ENCODE peak calls at places on chromosomes 12 and 14, in four cellular contexts. Y is SK-N-SH, J is H1, F is GM12878. G is an unnamed sample.

GRCh38 chr12:71282925-71283324 is 125.1 kb upstream of the TSPAN8 start:
- DNase-seq in Y (no peak), J (no peak), F (no peak), G (no peak)

GRCh38 chr12:131097247-131098177 is 143.8 kb downstream of the ADGRD1 start:
- DNase-seq in Y (peak), J (no peak), F (no peak), G (no peak)

GRCh38 chr14:77339407-77339806 is 18.6 kb downstream of the GSTZ1 start:
- DNase-seq in Y (no peak), J (no peak), F (no peak), G (no peak)

GRCh38 chr12:51442324-51442723 is 17.7 kb downstream of the SLC4A8 start:
- DNase-seq in Y (no peak), J (no peak), F (no peak), G (no peak)

GRCh38 chr14:36807727-36808126 is 146.1 kb downstream of the PAX9 start:
- DNase-seq in Y (no peak), J (no peak), F (no peak), G (no peak)

GRCh38 chr12:58915634-58916033 is 4.7 kb downstream of the LRIG3 start:
- DNase-seq in Y (no peak), J (no peak), F (no peak), G (no peak)

GRCh38 chr14:29741909-29742401 is 185.7 kb downstream of the PRKD1 start:
- DNase-seq in Y (no peak), J (no peak), F (no peak), G (no peak)

GRCh38 chr14:88613552-88614010 is 50.7 kb downstream of the ZC3H14 start:
- DNase-seq in Y (no peak), J (no peak), F (no peak), G (peak)

GRCh38 chr12:96140110-96140509 is 54.1 kb upstream of the ELK3 start:
- DNase-seq in Y (no peak), J (no peak), F (no peak), G (no peak)

GRCh38 chr14:63295991-63296630 is 22.6 kb downstream of the GPHB5 start:
- DNase-seq in Y (no peak), J (no peak), F (no peak), G (no peak)

GRCh38 chr14:106631886-106632285 is 1105.5 kb downstream of the TMEM121 start:
- DNase-seq in Y (no peak), J (no peak), F (no peak), G (no peak)

GRCh38 chr12:9813821-9814798 is 13.2 kb upstream of the KLRF1 start:
- DNase-seq in Y (peak), J (peak), F (peak), G (peak)

GRCh38 chr14:91429385-91429784 is 11.8 kb upstream of the CCDC88C start:
- DNase-seq in Y (no peak), J (no peak), F (no peak), G (no peak)

GRCh38 chr12:23885396-23885795 is 64.1 kb downstream of the SOX5 start:
- DNase-seq in Y (no peak), J (no peak), F (no peak), G (no peak)

DNA sequence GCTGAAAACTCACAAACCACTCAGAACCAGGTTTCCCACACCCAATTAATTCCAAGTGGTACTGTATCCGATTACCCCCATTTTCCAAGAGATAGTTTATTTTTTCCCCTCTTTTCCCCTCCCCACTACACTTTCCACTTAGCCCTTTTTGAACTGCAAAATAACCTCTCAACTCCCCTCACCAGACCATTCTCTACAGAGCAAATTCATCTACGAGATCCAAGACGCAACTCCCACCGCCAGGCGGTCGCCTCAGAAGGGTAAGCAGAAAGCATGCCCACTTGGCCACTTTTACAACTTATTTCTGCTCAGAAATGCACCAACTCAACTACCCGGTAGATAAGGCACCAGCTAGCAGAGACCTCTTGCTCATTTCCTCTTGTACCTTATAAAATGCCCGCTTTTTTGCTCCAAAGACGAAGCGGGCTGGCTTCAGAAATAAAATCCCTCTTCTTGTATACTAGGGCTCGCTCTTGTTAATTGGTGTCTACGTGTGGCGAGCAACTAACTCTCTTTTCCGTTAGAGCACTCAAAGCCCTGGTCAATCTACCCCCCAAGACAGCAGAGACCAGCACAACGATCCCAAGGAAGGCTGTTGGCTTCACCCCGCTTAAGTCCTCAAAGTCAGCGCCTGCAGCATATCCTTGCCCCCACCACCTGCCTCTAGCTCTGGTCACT is 910 bp upstream of the SRP54 start:
- DNase-seq in Y (peak), J (no peak), F (no peak), G (no peak)
- TF ChIP-seq TCF12 in Y (no peak), J (no peak), F (no peak), G (no peak)

DNA sequence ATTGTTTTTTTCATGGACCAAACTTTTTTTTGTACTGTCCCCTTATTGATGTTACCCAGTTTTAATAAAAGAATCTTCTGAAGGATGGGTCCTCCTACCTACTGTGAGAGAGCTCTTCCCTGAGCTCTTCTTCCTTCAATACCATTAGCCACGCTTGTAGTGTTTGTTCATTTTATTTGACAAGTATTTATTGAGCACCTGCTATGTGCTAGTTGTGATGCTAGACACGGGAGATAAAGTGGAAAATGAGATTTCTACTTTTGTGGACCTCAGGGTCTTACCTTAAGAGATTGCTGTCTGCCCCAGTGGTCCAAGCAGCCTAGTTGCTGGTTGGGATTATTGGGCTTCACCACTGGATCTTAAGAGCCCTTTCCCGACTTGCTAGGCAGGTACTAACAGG is 3.2 kb upstream of the GPD1 start:
- DNase-seq in Y (no peak), J (no peak), F (no peak), G (no peak)
- H3K27ac ChIP-seq in Y (no peak), J (no peak), F (no peak), G (no peak)

GRCh38 chr12:76719171-76719631 is 44.7 kb upstream of the ZDHHC17 start:
- DNase-seq in Y (no peak), J (no peak), F (no peak), G (no peak)

GRCh38 chr12:76714861-76715260 is 49.1 kb upstream of the ZDHHC17 start:
- DNase-seq in Y (no peak), J (no peak), F (no peak), G (no peak)

GRCh38 chr12:76714415-76714814 is 49.5 kb upstream of the ZDHHC17 start:
- DNase-seq in Y (no peak), J (no peak), F (no peak), G (no peak)

GRCh38 chr12:76720068-76720467 is 43.8 kb upstream of the ZDHHC17 start:
- DNase-seq in Y (no peak), J (no peak), F (no peak), G (no peak)

GRCh38 chr12:76719642-76720041 is 44.3 kb upstream of the ZDHHC17 start:
- DNase-seq in Y (no peak), J (no peak), F (no peak), G (no peak)
- TF ChIP-seq TCF12 in Y (no peak), J (no peak), F (no peak), G (no peak)

GRCh38 chr14:103709814-103710213 is 5.4 kb downstream of the XRCC3 start:
- DNase-seq in Y (no peak), J (no peak), F (no peak), G (no peak)
- H3K27ac ChIP-seq in Y (no peak), J (no peak), F (no peak), G (no peak)

DNA sequence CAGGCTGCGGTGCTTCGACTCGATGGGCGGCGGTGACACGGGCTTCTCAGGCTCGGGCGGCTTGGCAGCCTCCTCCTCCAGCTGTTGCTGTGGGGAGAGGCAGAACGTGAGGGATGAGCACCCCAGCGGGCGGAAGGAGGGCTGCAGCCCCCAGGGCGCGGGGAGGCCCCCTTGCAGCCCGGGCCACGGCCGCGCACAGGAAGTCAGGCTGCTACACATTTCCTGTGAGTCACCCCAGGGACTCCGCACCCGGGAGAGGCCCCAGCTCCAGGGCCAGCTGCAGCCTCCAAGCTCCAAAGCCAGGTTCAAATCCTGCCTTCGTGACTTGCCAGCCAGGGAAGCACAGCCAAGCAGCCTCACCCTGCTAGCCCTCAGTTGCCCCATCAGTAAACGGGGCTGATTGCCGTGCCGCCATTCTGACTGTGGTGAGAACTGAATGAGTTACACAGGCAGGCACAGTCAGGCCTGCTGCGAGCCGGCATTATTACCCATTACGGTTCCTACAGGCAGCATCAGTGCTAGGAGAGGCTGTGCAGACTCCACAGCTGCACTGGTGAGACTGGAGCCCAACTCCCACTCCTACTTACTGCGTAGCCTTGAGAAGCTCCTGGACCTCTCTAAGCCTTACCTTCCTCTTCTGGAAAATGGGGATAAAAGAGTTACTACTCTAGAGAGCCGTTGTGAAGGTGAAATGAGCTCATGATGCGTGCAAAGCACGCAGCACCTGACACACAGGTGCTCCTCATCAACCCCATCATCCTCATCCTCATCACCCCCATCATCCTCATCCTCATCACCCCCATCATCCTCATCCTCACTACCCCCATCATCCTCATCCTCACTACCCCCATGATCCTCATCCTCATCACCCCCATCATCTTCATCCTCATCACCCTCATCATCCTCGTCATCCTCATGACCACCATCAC is 100.9 kb downstream of the NCOR2 start:
- DNase-seq in Y (no peak), J (no peak), F (no peak), G (no peak)
- TF ChIP-seq TCF12 in Y (no peak), J (no peak), F (peak), G (no peak)

DNA sequence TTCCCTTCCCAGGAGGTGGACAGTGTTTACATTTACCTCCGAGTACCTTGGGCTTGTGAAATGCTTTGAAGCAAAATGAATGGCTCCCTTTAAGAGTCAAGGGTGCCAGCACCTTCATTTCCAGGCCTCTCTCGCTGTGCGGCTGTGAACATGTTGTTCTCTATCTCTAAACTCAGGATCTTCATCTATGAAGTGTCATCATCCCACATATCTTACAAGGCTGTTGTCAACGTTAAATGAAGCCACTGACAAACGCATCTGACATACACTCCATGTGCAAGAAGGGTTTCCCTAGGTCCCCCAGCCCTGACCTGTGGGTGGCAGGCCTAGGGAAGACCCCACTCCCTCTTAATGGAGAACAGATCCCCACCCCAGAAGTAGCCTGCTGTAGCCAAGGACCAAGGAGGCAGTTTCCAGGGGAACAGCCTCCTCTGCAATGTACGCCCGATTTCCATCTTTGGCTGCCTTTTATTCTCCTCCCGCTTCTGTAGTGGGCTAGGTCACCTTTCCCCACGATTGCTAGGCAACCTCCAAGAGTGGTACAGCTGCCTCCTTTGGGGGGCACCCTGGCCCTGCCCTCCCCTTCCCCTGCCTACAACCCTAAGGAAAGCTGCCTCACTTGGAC is 7.6 kb downstream of the ACTN1 start:
- DNase-seq in Y (no peak), J (no peak), F (no peak), G (no peak)
- H3K27ac ChIP-seq in Y (no peak), J (no peak), F (no peak), G (no peak)

GRCh38 chr12:88878295-88878694 is 298.0 kb upstream of the KITLG start:
- DNase-seq in Y (no peak), J (no peak), F (no peak), G (no peak)

GRCh38 chr12:88882662-88883061 is 302.4 kb upstream of the KITLG start:
- DNase-seq in Y (no peak), J (no peak), F (no peak), G (no peak)

DNA sequence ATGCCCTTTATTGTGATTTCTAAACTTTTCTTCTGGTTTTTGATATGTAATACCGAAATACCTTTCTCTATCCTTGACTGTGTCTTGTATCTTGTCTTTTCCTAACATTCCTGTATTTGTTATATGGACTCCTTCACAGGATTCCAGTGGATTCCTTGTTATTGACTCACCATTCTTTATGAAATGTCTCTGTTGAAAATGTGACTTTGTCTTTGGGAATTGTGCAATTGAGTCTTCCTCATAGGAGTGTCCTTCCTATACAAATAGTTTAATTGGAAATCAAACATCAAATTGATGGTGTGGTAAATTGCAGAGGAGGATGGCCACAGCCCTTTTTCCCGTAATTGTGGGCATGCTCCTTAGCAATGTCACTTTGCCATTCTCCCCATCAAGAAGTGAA is 296.6 kb upstream of the KITLG start:
- DNase-seq in Y (no peak), J (no peak), F (no peak), G (no peak)
- TF ChIP-seq TCF12 in Y (peak), J (no peak), F (no peak), G (no peak)

GRCh38 chr12:128325646-128326045 is 58.7 kb downstream of the TMEM132C start:
- DNase-seq in Y (no peak), J (no peak), F (no peak), G (no peak)
- H3K27ac ChIP-seq in Y (no peak), J (no peak), F (no peak), G (no peak)

G was measured in HepG2.